ENCODE peak calls at places on chromosome 7, in four cellular contexts. One of them, this sample, is unnamed.

GRCh38 chr7:74587435-74588126 is 69.9 kb upstream of the GTF2I start:
- DNase-seq in stimulated activated CD4-positive, alpha-beta T cell treated with anti-CD3 and anti-CD28 coated beads, Interleukin-4, amount 100 ng/mL, for 4 hours: no peak
- DNase-seq in tibial nerve: peak
- DNase-seq in stimulated activated CD8-positive, alpha-beta memory T cell treated with anti-CD3 and anti-CD28 coated beads, Interleukin-15, amount 100 ng/mL, for 24 hours: no peak
- DNase-seq in this sample: no peak

GRCh38 chr7:30692438-30692837 is 10.2 kb upstream of the CRHR2 start:
- DNase-seq in stimulated activated CD4-positive, alpha-beta T cell treated with anti-CD3 and anti-CD28 coated beads, Interleukin-4, amount 100 ng/mL, for 4 hours: no peak
- DNase-seq in tibial nerve: no peak
- DNase-seq in stimulated activated CD8-positive, alpha-beta memory T cell treated with anti-CD3 and anti-CD28 coated beads, Interleukin-15, amount 100 ng/mL, for 24 hours: no peak
- DNase-seq in this sample: no peak

GRCh38 chr7:121328508-121329459 is at the start of gene WNT16:
- DNase-seq in stimulated activated CD4-positive, alpha-beta T cell treated with anti-CD3 and anti-CD28 coated beads, Interleukin-4, amount 100 ng/mL, for 4 hours: no peak
- DNase-seq in tibial nerve: no peak
- DNase-seq in stimulated activated CD8-positive, alpha-beta memory T cell treated with anti-CD3 and anti-CD28 coated beads, Interleukin-15, amount 100 ng/mL, for 24 hours: no peak
- DNase-seq in this sample: peak

GRCh38 chr7:92973293-92973731 is 136.9 kb upstream of the CDK6 start:
- DNase-seq in stimulated activated CD4-positive, alpha-beta T cell treated with anti-CD3 and anti-CD28 coated beads, Interleukin-4, amount 100 ng/mL, for 4 hours: no peak
- DNase-seq in tibial nerve: no peak
- DNase-seq in stimulated activated CD8-positive, alpha-beta memory T cell treated with anti-CD3 and anti-CD28 coated beads, Interleukin-15, amount 100 ng/mL, for 24 hours: no peak
- DNase-seq in this sample: no peak

GRCh38 chr7:26686448-26686981 is 177.9 kb downstream of the SKAP2 start:
- DNase-seq in stimulated activated CD4-positive, alpha-beta T cell treated with anti-CD3 and anti-CD28 coated beads, Interleukin-4, amount 100 ng/mL, for 4 hours: no peak
- DNase-seq in tibial nerve: no peak
- DNase-seq in stimulated activated CD8-positive, alpha-beta memory T cell treated with anti-CD3 and anti-CD28 coated beads, Interleukin-15, amount 100 ng/mL, for 24 hours: no peak
- DNase-seq in this sample: peak

GRCh38 chr7:697259-697615 is 29.3 kb upstream of the DNAAF5 start:
- DNase-seq in stimulated activated CD4-positive, alpha-beta T cell treated with anti-CD3 and anti-CD28 coated beads, Interleukin-4, amount 100 ng/mL, for 4 hours: no peak
- DNase-seq in tibial nerve: no peak
- DNase-seq in stimulated activated CD8-positive, alpha-beta memory T cell treated with anti-CD3 and anti-CD28 coated beads, Interleukin-15, amount 100 ng/mL, for 24 hours: no peak
- DNase-seq in this sample: no peak

GRCh38 chr7:133060016-133060415 is 21.9 kb downstream of the CHCHD3 start:
- DNase-seq in stimulated activated CD4-positive, alpha-beta T cell treated with anti-CD3 and anti-CD28 coated beads, Interleukin-4, amount 100 ng/mL, for 4 hours: no peak
- DNase-seq in tibial nerve: no peak
- DNase-seq in stimulated activated CD8-positive, alpha-beta memory T cell treated with anti-CD3 and anti-CD28 coated beads, Interleukin-15, amount 100 ng/mL, for 24 hours: no peak
- DNase-seq in this sample: no peak

GRCh38 chr7:130421685-130422084 is 19.1 kb downstream of the CEP41 start:
- DNase-seq in stimulated activated CD4-positive, alpha-beta T cell treated with anti-CD3 and anti-CD28 coated beads, Interleukin-4, amount 100 ng/mL, for 4 hours: no peak
- DNase-seq in tibial nerve: no peak
- DNase-seq in stimulated activated CD8-positive, alpha-beta memory T cell treated with anti-CD3 and anti-CD28 coated beads, Interleukin-15, amount 100 ng/mL, for 24 hours: no peak
- DNase-seq in this sample: peak

GRCh38 chr7:1663243-1663642 is 6.8 kb upstream of the ELFN1 start:
- DNase-seq in stimulated activated CD4-positive, alpha-beta T cell treated with anti-CD3 and anti-CD28 coated beads, Interleukin-4, amount 100 ng/mL, for 4 hours: no peak
- DNase-seq in tibial nerve: no peak
- DNase-seq in stimulated activated CD8-positive, alpha-beta memory T cell treated with anti-CD3 and anti-CD28 coated beads, Interleukin-15, amount 100 ng/mL, for 24 hours: no peak
- DNase-seq in this sample: no peak